ENCODE peak calls at places on chromosome 15, in four cellular contexts. D is cardiac muscle cell, S is AG10803, J is K562. T is an unnamed sample.

GRCh38 chr15:89028036-89028435 is 60.2 kb upstream of the ABHD2 start:
- DNase-seq in D (no peak), S (no peak), J (no peak), T (no peak)

GRCh38 chr15:67142142-67143092 is 77.0 kb downstream of the SMAD3 start:
- DNase-seq in D (peak; percentile 84), S (peak; percentile 75), J (no peak), T (no peak)

GRCh38 chr15:39363761-39364586 is 216.9 kb upstream of the THBS1 start:
- DNase-seq in D (no peak), S (peak; percentile 93), J (no peak), T (no peak)

GRCh38 chr15:66852064-66852905 is 150.2 kb downstream of the SMAD6 start:
- DNase-seq in D (no peak), S (no peak), J (no peak), T (no peak)

GRCh38 chr15:70159397-70160009 is 61.8 kb upstream of the TLE3 start:
- DNase-seq in D (no peak), S (no peak), J (no peak), T (no peak)

GRCh38 chr15:29364429-29365078 is 94.9 kb upstream of the NSMCE3 start:
- DNase-seq in D (peak; percentile 57), S (peak; percentile 64), J (no peak), T (no peak)

GRCh38 chr15:99963096-99963825 is 230.0 kb upstream of the LYSMD4 start:
- DNase-seq in D (no peak), S (peak; percentile 22), J (no peak), T (no peak)

GRCh38 chr15:89566141-89566540 is 9.1 kb upstream of the TICRR start:
- DNase-seq in D (no peak), S (peak; percentile 16), J (no peak), T (no peak)

GRCh38 chr15:44028349-44028748 is 166.7 kb downstream of the FRMD5 start:
- DNase-seq in D (no peak), S (no peak), J (no peak), T (no peak)

GRCh38 chr15:99413955-99414754 is 151.6 kb upstream of the MEF2A start:
- DNase-seq in D (no peak), S (no peak), J (no peak), T (no peak)

GRCh38 chr15:77070500-77071337 is at the start of gene TSPAN3:
- DNase-seq in D (peak; percentile 97), S (peak; percentile 88), J (peak; percentile 97), T (peak; percentile 98)

GRCh38 chr15:40454904-40455391 is 14.2 kb downstream of the BAHD1 start:
- DNase-seq in D (no peak), S (peak; percentile 47), J (no peak), T (no peak)

GRCh38 chr15:64942356-64942755 is 30.7 kb downstream of the ANKDD1A start:
- DNase-seq in D (no peak), S (no peak), J (no peak), T (no peak)

GRCh38 chr15:90986790-90987507 is 7.4 kb downstream of the PRC1 start:
- DNase-seq in D (no peak), S (no peak), J (no peak), T (no peak)

GRCh38 chr15:51828621-51829359 is 663 bp upstream of the TMOD3 start:
- DNase-seq in D (no peak), S (no peak), J (peak; percentile 73), T (no peak)

DNA sequence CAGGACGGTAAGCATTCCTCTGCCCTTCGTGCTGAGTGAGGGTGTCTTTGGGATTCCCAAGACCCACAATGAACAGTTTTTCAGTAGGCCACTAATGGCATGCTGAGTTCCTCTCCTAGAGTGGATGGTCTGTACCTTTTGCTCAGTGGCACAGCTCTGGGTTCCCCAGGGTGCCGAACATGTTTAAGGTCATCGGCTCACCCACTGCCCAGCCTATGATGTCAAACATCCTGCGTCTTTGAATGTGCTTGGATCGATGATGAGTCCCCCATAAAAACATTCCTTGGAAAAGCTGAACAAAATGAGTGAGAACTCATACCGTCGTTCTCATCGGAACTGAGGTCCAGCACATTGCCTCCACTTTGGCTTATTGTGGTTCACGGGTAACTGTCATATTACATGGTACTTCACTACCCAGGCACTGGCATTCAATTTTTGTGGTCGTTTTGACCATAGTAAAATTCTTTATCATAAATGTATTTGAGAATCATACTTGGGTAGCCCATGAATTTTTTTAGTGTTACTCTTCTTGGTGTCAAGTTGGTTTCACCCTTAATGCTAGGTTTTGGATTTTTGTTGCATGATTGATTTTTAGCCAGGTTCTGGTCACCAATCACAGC is 118.2 kb downstream of the SNRPN start:
- DNase-seq in D (no peak), S (no peak), J (no peak), T (no peak)
- H3K4me3 ChIP-seq in D (no peak overlapping the region), S (no peak overlapping the region), J (no peak overlapping the region), T (no peak overlapping the region)

DNA sequence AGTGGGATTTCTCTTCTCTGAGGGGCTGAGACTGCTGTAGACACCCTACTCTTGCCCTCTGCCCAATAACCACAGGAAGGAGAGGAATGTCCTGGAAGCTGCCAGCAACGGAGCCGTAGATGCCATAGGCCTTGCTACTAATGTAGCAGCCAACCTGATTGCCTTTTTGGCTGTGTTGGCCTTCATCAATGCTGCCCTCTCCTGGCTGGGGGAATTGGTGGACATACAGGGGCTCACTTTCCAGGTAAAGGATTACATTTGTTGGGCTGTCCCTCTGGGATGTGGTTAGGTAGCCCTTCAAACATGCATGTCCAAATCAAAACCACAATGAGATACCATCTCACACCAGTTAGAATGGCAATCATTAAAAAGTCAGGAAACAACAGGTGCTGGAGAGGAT is 16.1 kb downstream of the SLC28A2 start:
- DNase-seq in D (no peak), S (no peak), J (peak; percentile 15), T (peak; percentile 71)
- H3K4me3 ChIP-seq in D (no peak overlapping the region), S (no peak overlapping the region), J (no peak overlapping the region), T (no peak overlapping the region)

GRCh38 chr15:96350321-96350720 is 19.8 kb downstream of the NR2F2 start:
- DNase-seq in D (no peak), S (no peak), J (no peak), T (no peak)

GRCh38 chr15:96350884-96351639 is 20.6 kb downstream of the NR2F2 start:
- DNase-seq in D (no peak), S (no peak), J (no peak), T (no peak)

GRCh38 chr15:96353378-96353930 is 23.0 kb downstream of the NR2F2 start:
- DNase-seq in D (no peak), S (no peak), J (no peak), T (no peak)

GRCh38 chr15:96352594-96353377 is 22.3 kb downstream of the NR2F2 start:
- DNase-seq in D (no peak), S (no peak), J (no peak), T (no peak)

GRCh38 chr15:96351801-96352593 is 21.5 kb downstream of the NR2F2 start:
- DNase-seq in D (peak; percentile 51), S (no peak), J (no peak), T (no peak)
- H3K4me3 ChIP-seq in D (no peak overlapping the region), S (no peak overlapping the region), J (no peak overlapping the region), T (no peak overlapping the region)

GRCh38 chr15:79919090-79919748 is 22.4 kb upstream of the MTHFS start:
- DNase-seq in D (no peak), S (no peak), J (no peak), T (no peak)
- H3K4me3 ChIP-seq in D (no peak overlapping the region), S (no peak overlapping the region), J (no peak overlapping the region), T (no peak overlapping the region)

T was measured in Karpas-422.